ENCODE peak calls at places on chromosomes 1 and 21, in nine cellular contexts. R is IMR-90, C is upper lobe of left lung, P is suprapubic skin, G is adrenal gland, B is GM12878, U is psoas muscle, K is HL-60, J is fibroblast of lung. I is an unnamed sample.

GRCh38 chr1:23726669-23727068 is 16.6 kb upstream of the ELOA start:
- DNase-seq in R (no peak), C (no peak), P (no peak), G (no peak), B (no peak), U (no peak), K (no peak), J (no peak), I (no peak)

GRCh38 chr1:24704411-24705259 is 40.6 kb upstream of the CLIC4 start:
- DNase-seq in R (peak), C (no peak), P (no peak), G (no peak), B (no peak), U (no peak), K (no peak), J (peak), I (peak)

GRCh38 chr1:117341123-117341522 is 26.1 kb upstream of the MAN1A2 start:
- DNase-seq in R (no peak), C (no peak), P (no peak), G (no peak), B (no peak), U (no peak), K (no peak), J (no peak), I (no peak)

GRCh38 chr1:3066250-3066711 is 2.7 kb upstream of the PRDM16 start:
- DNase-seq in R (no peak), C (peak), P (peak), G (peak), B (no peak), U (peak), K (no peak), J (peak), I (no peak)

GRCh38 chr1:200894712-200895447 is at the start of gene INAVA:
- DNase-seq in R (no peak), C (peak), P (no peak), G (no peak), B (no peak), U (no peak), K (no peak), J (no peak), I (no peak)

GRCh38 chr1:241950390-241950789 is 7.2 kb upstream of the BECN2 start:
- DNase-seq in R (peak), C (no peak), P (no peak), G (peak), B (no peak), U (no peak), K (no peak), J (peak), I (no peak)

GRCh38 chr1:163145435-163145834 is 57.3 kb downstream of the RGS5 start:
- DNase-seq in R (no peak), C (no peak), P (no peak), G (no peak), B (no peak), U (no peak), K (no peak), J (no peak), I (no peak)

GRCh38 chr1:115906627-115907026 is 65.7 kb upstream of the NHLH2 start:
- DNase-seq in R (no peak), C (no peak), P (no peak), G (no peak), B (no peak), U (no peak), K (no peak), J (no peak), I (no peak)

GRCh38 chr1:8663915-8664331 is 153.5 kb downstream of the RERE start:
- DNase-seq in R (peak), C (no peak), P (no peak), G (no peak), B (no peak), U (no peak), K (no peak), J (peak), I (no peak)

GRCh38 chr1:58443986-58444603 is 102.4 kb downstream of the OMA1 start:
- DNase-seq in R (no peak), C (no peak), P (no peak), G (no peak), B (no peak), U (no peak), K (no peak), J (no peak), I (no peak)

GRCh38 chr1:154878371-154879355 is 8.6 kb upstream of the KCNN3 start:
- DNase-seq in R (peak), C (peak), P (peak), G (peak), B (no peak), U (peak), K (peak), J (peak), I (peak)

GRCh38 chr1:109891930-109892329 is 18.7 kb upstream of the CSF1 start:
- DNase-seq in R (no peak), C (no peak), P (no peak), G (no peak), B (no peak), U (peak), K (no peak), J (no peak), I (no peak)

GRCh38 chr1:201489656-201490261 is 17.2 kb downstream of the CSRP1 start:
- DNase-seq in R (no peak), C (no peak), P (no peak), G (no peak), B (no peak), U (no peak), K (no peak), J (no peak), I (no peak)

GRCh38 chr1:7888248-7889010 is 35.6 kb upstream of the UTS2 start:
- DNase-seq in R (peak), C (no peak), P (no peak), G (no peak), B (no peak), U (no peak), K (no peak), J (peak), I (no peak)

GRCh38 chr1:15691434-15692032 is 7.4 kb downstream of the PLEKHM2 start:
- DNase-seq in R (peak), C (no peak), P (no peak), G (no peak), B (no peak), U (peak), K (no peak), J (peak), I (no peak)

GRCh38 chr1:245807306-245807705 is 652.5 kb downstream of the KIF26B start:
- DNase-seq in R (no peak), C (no peak), P (no peak), G (no peak), B (peak), U (no peak), K (peak), J (no peak), I (no peak)

GRCh38 chr1:111704776-111705175 is 34.4 kb downstream of the INKA2 start:
- DNase-seq in R (no peak), C (no peak), P (no peak), G (no peak), B (no peak), U (no peak), K (no peak), J (no peak), I (no peak)

GRCh38 chr1:51133045-51133444 is 31.0 kb downstream of the C1orf185 start:
- DNase-seq in R (no peak), C (no peak), P (no peak), G (no peak), B (no peak), U (no peak), K (no peak), J (no peak), I (no peak)

GRCh38 chr21:42515708-42516502 is 2.3 kb downstream of the SLC37A1 start:
- DNase-seq in R (no peak), C (no peak), P (peak), G (no peak), B (no peak), U (no peak), K (no peak), J (no peak), I (no peak)

GRCh38 chr1:165371588-165372235 is 15.2 kb upstream of the LMX1A start:
- DNase-seq in R (no peak), C (no peak), P (no peak), G (no peak), B (no peak), U (no peak), K (no peak), J (no peak), I (no peak)

GRCh38 chr1:119631433-119632102 is 16.5 kb downstream of the ZNF697 start:
- DNase-seq in R (peak), C (peak), P (peak), G (peak), B (no peak), U (peak), K (no peak), J (peak), I (peak)

GRCh38 chr1:63917571-63918394 is 144.0 kb downstream of the ROR1 start:
- DNase-seq in R (peak), C (no peak), P (no peak), G (no peak), B (no peak), U (no peak), K (no peak), J (no peak), I (no peak)

GRCh38 chr21:42319368-42319767 is 4.2 kb upstream of the TFF3 start:
- DNase-seq in R (no peak), C (peak), P (no peak), G (no peak), B (no peak), U (no peak), K (peak), J (no peak), I (no peak)

GRCh38 chr1:170619167-170620030 is 44.5 kb upstream of the PRRX1 start:
- DNase-seq in R (peak), C (no peak), P (no peak), G (no peak), B (no peak), U (no peak), K (no peak), J (no peak), I (peak)

GRCh38 chr1:117147341-117147831 is 25.8 kb upstream of the TRIM45 start:
- DNase-seq in R (no peak), C (no peak), P (no peak), G (no peak), B (no peak), U (no peak), K (no peak), J (no peak), I (no peak)

GRCh38 chr1:89608627-89609338 is 24.1 kb upstream of the LRRC8C start:
- DNase-seq in R (no peak), C (peak), P (no peak), G (no peak), B (no peak), U (peak), K (no peak), J (no peak), I (no peak)

GRCh38 chr1:171298696-171299095 is 15.3 kb upstream of the FMO4 start:
- DNase-seq in R (no peak), C (no peak), P (no peak), G (no peak), B (no peak), U (no peak), K (no peak), J (no peak), I (no peak)

GRCh38 chr1:9842073-9842711 is 18.4 kb upstream of the CLSTN1 start:
- DNase-seq in R (peak), C (no peak), P (no peak), G (no peak), B (no peak), U (no peak), K (no peak), J (no peak), I (no peak)

GRCh38 chr1:171990371-171990770 is 149.1 kb downstream of the DNM3 start:
- DNase-seq in R (no peak), C (no peak), P (no peak), G (no peak), B (no peak), U (no peak), K (no peak), J (no peak), I (no peak)

GRCh38 chr1:169426174-169426716 is 1.0 kb downstream of the CCDC181 start:
- DNase-seq in R (no peak), C (no peak), P (no peak), G (no peak), B (no peak), U (no peak), K (no peak), J (no peak), I (no peak)

GRCh38 chr1:28581531-28582247 is 10.4 kb upstream of the RAB42 start:
- DNase-seq in R (peak), C (peak), P (peak), G (peak), B (peak), U (peak), K (peak), J (peak), I (peak)

GRCh38 chr1:22105611-22106207 is 37.2 kb downstream of the WNT4 start:
- DNase-seq in R (peak), C (no peak), P (no peak), G (no peak), B (no peak), U (no peak), K (peak), J (peak), I (peak)

GRCh38 chr1:22107126-22107525 is 35.8 kb downstream of the WNT4 start:
- DNase-seq in R (peak), C (no peak), P (no peak), G (no peak), B (no peak), U (no peak), K (no peak), J (no peak), I (no peak)

GRCh38 chr1:22111115-22111514 is 31.8 kb downstream of the WNT4 start:
- DNase-seq in R (no peak), C (no peak), P (no peak), G (no peak), B (no peak), U (no peak), K (no peak), J (no peak), I (no peak)

GRCh38 chr1:22110016-22110415 is 32.9 kb downstream of the WNT4 start:
- DNase-seq in R (no peak), C (no peak), P (no peak), G (no peak), B (no peak), U (no peak), K (no peak), J (no peak), I (no peak)

GRCh38 chr1:22108343-22109135 is 34.4 kb downstream of the WNT4 start:
- DNase-seq in R (no peak), C (no peak), P (no peak), G (no peak), B (no peak), U (no peak), K (no peak), J (no peak), I (no peak)
- H3K27ac ChIP-seq in R (no peak), C (no peak), P (no peak), G (no peak), B (no peak), U (no peak), K (no peak), J (no peak), I (no peak)

DNA sequence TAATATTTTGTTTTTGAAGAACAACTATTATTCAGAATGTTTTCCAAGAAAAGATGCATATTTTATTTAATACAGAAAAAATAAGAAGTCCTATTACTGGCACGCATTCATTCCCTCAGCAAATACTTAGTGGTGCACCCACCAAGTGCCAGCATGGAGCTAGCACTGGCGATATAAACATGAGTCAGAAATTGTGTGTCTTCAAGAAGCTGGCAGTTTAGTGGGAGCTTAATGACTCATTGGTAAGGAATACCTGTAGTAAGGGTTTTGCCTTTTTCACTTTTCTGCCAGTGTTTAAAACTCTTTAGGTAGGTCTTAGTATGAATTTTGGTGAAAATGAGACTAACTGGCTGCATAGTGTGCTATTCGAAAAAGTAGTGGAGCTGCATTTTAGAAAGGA is 6.3 kb downstream of the MAGI3 start:
- DNase-seq in R (peak), C (no peak), P (no peak), G (no peak), B (no peak), U (no peak), K (no peak), J (peak), I (peak)
- TF ChIP-seq CTCF in R (no peak), C (no peak), P (no peak), G (no peak), B (no peak), U (no peak), K (no peak), J (no peak), I (no peak)

DNA sequence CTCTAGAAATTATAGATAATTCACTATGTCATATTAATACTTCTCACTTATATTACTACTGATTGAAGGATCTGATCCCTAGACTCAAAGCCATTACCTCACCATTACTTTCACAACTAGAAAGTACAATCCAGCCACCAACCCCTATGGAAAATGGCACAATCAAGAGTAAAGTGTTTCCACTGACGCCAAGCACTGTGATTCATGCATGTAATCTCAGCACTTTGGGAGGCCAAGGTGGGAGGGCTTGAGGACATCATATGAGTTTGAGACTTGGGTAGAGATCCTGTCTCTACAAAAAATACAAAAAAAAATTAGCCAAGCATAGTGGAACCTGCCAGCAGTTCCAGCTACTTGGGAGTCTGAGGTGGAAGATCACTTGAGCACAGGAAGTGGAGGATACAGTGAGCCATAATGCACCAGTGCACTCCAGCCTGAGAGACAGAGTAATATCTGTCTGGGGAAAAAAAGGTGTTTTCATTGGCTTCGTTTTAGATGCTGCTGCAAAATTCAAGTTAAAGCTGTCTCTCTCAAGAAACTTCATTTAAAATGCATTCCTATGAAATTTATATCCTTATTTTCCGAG is 126.5 kb downstream of the AKT3 start:
- DNase-seq in R (no peak), C (no peak), P (no peak), G (no peak), B (no peak), U (no peak), K (no peak), J (no peak), I (no peak)
- H3K4me3 ChIP-seq in R (no peak), C (no peak), P (no peak), G (no peak), B (no peak), U (no peak), K (no peak), J (no peak), I (no peak)

GRCh38 chr1:11194407-11195176 is 5.4 kb downstream of the ANGPTL7 start:
- DNase-seq in R (no peak), C (no peak), P (no peak), G (no peak), B (no peak), U (no peak), K (no peak), J (no peak), I (no peak)

GRCh38 chr1:11196945-11197344 is 7.8 kb downstream of the ANGPTL7 start:
- DNase-seq in R (no peak), C (no peak), P (no peak), G (no peak), B (no peak), U (no peak), K (no peak), J (no peak), I (no peak)

GRCh38 chr1:11197359-11197758 is 8.2 kb downstream of the ANGPTL7 start:
- DNase-seq in R (no peak), C (no peak), P (no peak), G (no peak), B (no peak), U (no peak), K (no peak), J (no peak), I (no peak)

GRCh38 chr1:11198851-11199628 is 9.9 kb downstream of the ANGPTL7 start:
- DNase-seq in R (no peak), C (no peak), P (no peak), G (no peak), B (no peak), U (no peak), K (no peak), J (no peak), I (no peak)

GRCh38 chr1:11198257-11198656 is 9.1 kb downstream of the ANGPTL7 start:
- DNase-seq in R (no peak), C (no peak), P (no peak), G (no peak), B (no peak), U (no peak), K (no peak), J (no peak), I (no peak)
- H3K27ac ChIP-seq in R (no peak), C (no peak), P (no peak), G (no peak), B (no peak), U (no peak), K (no peak), J (no peak), I (no peak)

GRCh38 chr1:22542886-22543285 is 20.4 kb upstream of the EPHA8 start:
- DNase-seq in R (no peak), C (no peak), P (no peak), G (no peak), B (no peak), U (no peak), K (no peak), J (no peak), I (no peak)
- TF ChIP-seq CTCF in R (no peak), C (no peak), P (no peak), G (no peak), B (no peak), U (no peak), K (no peak), J (no peak), I (no peak)

GRCh38 chr21:17451364-17451869 is 61.4 kb upstream of the CXADR start:
- DNase-seq in R (peak), C (no peak), P (no peak), G (peak), B (no peak), U (no peak), K (peak), J (peak), I (peak)

GRCh38 chr21:17458279-17458678 is 54.6 kb upstream of the CXADR start:
- DNase-seq in R (no peak), C (no peak), P (no peak), G (no peak), B (no peak), U (no peak), K (no peak), J (no peak), I (no peak)

GRCh38 chr21:17455028-17455353 is 57.9 kb upstream of the CXADR start:
- DNase-seq in R (no peak), C (no peak), P (no peak), G (no peak), B (no peak), U (no peak), K (no peak), J (no peak), I (no peak)

GRCh38 chr21:17455451-17455850 is 57.4 kb upstream of the CXADR start:
- DNase-seq in R (no peak), C (no peak), P (no peak), G (no peak), B (no peak), U (no peak), K (no peak), J (no peak), I (no peak)

DNA sequence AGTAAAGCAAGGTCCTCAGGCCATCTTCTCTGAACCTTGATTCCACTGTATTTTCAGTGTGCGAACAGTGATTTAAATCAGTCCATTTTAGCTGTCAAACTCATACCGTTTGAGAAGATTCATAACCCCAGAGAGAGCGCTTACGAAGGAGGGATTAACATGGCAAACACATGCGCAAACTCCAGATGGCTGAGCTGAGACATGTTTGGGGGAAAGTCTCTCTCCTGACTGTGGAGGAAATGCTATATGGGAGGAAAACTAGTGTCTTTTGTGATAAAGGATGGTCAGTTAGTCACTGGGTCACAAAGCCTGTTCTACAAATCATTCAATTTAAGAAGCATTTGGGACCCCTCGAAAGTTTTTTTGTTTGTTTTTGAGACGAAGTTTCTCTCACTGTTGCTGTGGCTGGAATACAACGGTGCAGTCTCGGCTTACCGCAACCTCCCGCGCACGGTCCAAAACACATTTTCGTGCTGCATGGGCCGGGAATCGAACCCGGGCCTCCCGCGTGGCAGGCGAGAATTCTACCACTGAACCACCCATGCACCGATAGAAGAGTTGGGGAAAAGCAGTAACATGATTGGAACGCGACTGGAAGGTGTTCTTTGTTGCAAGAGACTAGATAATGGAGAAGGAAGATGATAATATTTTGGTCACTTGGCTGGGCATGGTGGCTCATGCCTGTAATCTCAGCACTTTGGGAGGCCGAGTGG is 58.4 kb upstream of the CXADR start:
- DNase-seq in R (peak), C (peak), P (no peak), G (peak), B (no peak), U (peak), K (no peak), J (peak), I (peak)
- H3K4me3 ChIP-seq in R (no peak), C (no peak), P (no peak), G (no peak), B (no peak), U (no peak), K (no peak), J (no peak), I (peak)

GRCh38 chr1:210376836-210377377 is 48.2 kb downstream of the HHAT start:
- DNase-seq in R (peak), C (no peak), P (no peak), G (no peak), B (no peak), U (no peak), K (no peak), J (no peak), I (no peak)
- H3K27ac ChIP-seq in R (no peak), C (no peak), P (no peak), G (no peak), B (no peak), U (no peak), K (no peak), J (no peak), I (peak)

I was measured in brain microvascular endothelial cell.